ENCODE peak calls at places on chromosomes 2 and 18, in six cellular contexts. W is endodermal cell, O is transverse colon, K is body of pancreas, E is fibroblast of villous mesenchyme, R is GM23338. L is an unnamed sample.

GRCh38 chr2:169071455-169071854 is 2.1 kb downstream of the DHRS9 start:
- DNase-seq in W (no peak), O (no peak), K (no peak), E (no peak), R (no peak), L (no peak)

GRCh38 chr18:54679318-54680149 is 88.5 kb downstream of the DYNAP start:
- DNase-seq in W (no peak), O (no peak), K (no peak), E (peak), R (peak), L (peak)

GRCh38 chr2:234060236-234060635 is 9.7 kb downstream of the SPP2 start:
- DNase-seq in W (no peak), O (no peak), K (no peak), E (no peak), R (no peak), L (no peak)

GRCh38 chr2:133570547-133570946 is 2.3 kb upstream of the NCKAP5 start:
- DNase-seq in W (peak), O (no peak), K (no peak), E (no peak), R (peak), L (no peak)

GRCh38 chr18:34807106-34807796 is 97.2 kb downstream of the DTNA start:
- DNase-seq in W (peak), O (no peak), K (no peak), E (no peak), R (peak), L (peak)

GRCh38 chr2:23637011-23637778 is 252.2 kb downstream of the KLHL29 start:
- DNase-seq in W (peak), O (no peak), K (no peak), E (peak), R (no peak), L (no peak)

GRCh38 chr2:145764631-145765030 is 1244.7 kb upstream of the ZEB2 start:
- DNase-seq in W (no peak), O (no peak), K (peak), E (no peak), R (no peak), L (no peak)

GRCh38 chr2:97656905-97657587 is 6.8 kb downstream of the ACTR1B start:
- DNase-seq in W (no peak), O (no peak), K (no peak), E (no peak), R (peak), L (peak)

GRCh38 chr2:155815851-155816250 is 516.7 kb downstream of the NR4A2 start:
- DNase-seq in W (peak), O (no peak), K (no peak), E (no peak), R (peak), L (peak)

DNA sequence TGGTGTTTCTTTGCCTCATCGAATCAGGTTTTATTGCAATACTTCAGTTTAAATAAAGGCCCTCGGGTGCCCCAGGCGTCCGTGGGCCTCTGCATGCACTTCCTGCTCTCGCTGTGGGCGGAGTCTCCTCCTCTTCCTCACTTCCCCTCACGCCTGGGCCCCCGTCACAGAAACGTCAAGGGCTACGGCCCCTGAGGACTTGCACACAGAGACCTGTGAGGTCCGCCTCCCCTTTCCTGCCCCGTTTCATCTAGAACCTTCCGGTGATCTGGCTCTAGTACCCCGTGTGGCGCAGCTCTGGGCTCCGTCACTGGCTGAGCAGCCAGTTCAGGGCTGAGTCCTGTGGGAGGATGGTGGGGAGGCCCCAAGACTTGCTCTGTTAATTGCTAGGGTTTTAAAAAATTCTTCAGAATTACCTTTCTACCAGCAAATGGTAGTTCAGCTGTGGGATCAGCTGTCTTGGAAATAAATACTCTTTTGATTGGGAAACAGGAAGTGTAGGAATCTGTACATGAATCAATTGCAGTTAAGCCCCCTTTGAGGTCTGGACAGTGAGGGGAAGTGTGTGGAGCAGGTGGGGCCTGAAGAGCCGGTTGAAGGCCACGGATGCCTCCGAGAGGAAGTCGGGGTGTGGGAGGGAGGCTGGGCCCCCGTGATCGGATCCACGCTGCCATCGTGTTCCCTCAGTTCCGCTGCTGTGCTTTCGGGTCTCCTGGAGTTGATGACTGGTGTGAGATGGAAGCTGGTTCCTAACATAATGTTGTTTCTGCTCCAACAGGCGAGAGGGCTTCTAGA is 10.2 kb downstream of the NFATC1 start:
- DNase-seq in W (no peak), O (peak), K (no peak), E (no peak), R (no peak), L (no peak)
- H3K4me3 ChIP-seq in W (no peak), O (no peak), K (no peak), E (no peak), R (no peak), L (no peak)

GRCh38 chr2:46131-46470 is 204 bp downstream of the FAM110C start:
- DNase-seq in W (no peak), O (no peak), K (no peak), E (no peak), R (peak), L (peak)
- H3K4me3 ChIP-seq in W (peak), O (peak), K (peak), E (no peak), R (peak), L (peak)

GRCh38 chr18:9017900-9018217 is 84.6 kb upstream of the NDUFV2 start:
- DNase-seq in W (no peak), O (no peak), K (no peak), E (no peak), R (no peak), L (no peak)
- H3K4me3 ChIP-seq in W (no peak), O (no peak), K (no peak), E (no peak), R (no peak), L (no peak)

GRCh38 chr2:107988108-107988507 is 1.8 kb downstream of the SLC5A7 start:
- DNase-seq in W (no peak), O (no peak), K (no peak), E (no peak), R (no peak), L (no peak)

GRCh38 chr2:107990718-107991117 is 4.4 kb downstream of the SLC5A7 start:
- DNase-seq in W (no peak), O (no peak), K (no peak), E (no peak), R (no peak), L (no peak)

GRCh38 chr2:107989445-107989844 is 3.1 kb downstream of the SLC5A7 start:
- DNase-seq in W (no peak), O (no peak), K (no peak), E (no peak), R (no peak), L (peak)

GRCh38 chr2:107984667-107985066 is 1.7 kb upstream of the SLC5A7 start:
- DNase-seq in W (no peak), O (no peak), K (no peak), E (no peak), R (no peak), L (no peak)

GRCh38 chr2:107986278-107987217 is at the start of gene SLC5A7:
- DNase-seq in W (peak), O (no peak), K (no peak), E (no peak), R (peak), L (peak)
- H3K4me3 ChIP-seq in W (peak), O (peak), K (no peak), E (no peak), R (peak), L (peak)

DNA sequence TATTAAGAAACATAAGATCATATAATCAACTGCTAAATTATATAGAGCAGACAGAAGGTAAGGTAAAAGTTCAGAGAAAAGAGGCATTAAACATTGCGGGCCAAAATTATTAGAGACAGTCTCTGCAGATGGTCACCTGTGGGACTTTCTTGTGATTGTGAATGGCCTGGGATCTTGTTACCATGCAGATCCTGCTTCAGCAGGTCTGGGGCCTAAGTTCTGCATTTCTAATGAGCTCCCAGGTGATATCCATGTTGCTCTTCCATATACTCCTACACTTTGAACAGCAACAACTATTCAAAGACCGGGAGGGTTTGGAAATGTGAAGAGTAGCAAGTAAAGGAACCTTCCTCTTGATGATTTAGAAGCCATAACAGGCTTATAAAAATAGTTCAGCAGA is 8.5 kb upstream of the ETAA1 start:
- DNase-seq in W (peak), O (no peak), K (no peak), E (no peak), R (peak), L (peak)
- H3K4me3 ChIP-seq in W (no peak), O (no peak), K (no peak), E (no peak), R (peak), L (no peak)